ENCODE peak calls at places on chromosome 12, in eight cellular contexts. O is T-helper 9 cell; L is iris pigment epithelial cell; V is GM23338; X is stimulated activated CD8-positive, alpha-beta memory T cell treated with anti-CD3 and anti-CD28 coated beads, Interleukin-7, amount 100 ng/mL, for 4 hours; J is GM04503; T is Right ventricle myocardium inferior; C is omental fat pad. H is an unnamed sample.

GRCh38 chr12:77064891-77065360 is 443 bp downstream of the E2F7 start:
- DNase-seq in O (peak), L (peak), V (peak), X (no peak), J (no peak), T (no peak), C (no peak), H (no peak)

GRCh38 chr12:5497329-5498058 is 65.6 kb downstream of the NTF3 start:
- DNase-seq in O (no peak), L (no peak), V (no peak), X (no peak), J (no peak), T (no peak), C (no peak), H (no peak)

GRCh38 chr12:48788852-48789775 is at the start of gene ADCY6:
- DNase-seq in O (no peak), L (peak), V (peak), X (no peak), J (no peak), T (peak), C (peak), H (no peak)

GRCh38 chr12:104297477-104298113 is 5.9 kb upstream of the EID3 start:
- DNase-seq in O (no peak), L (no peak), V (no peak), X (no peak), J (no peak), T (no peak), C (no peak), H (no peak)

GRCh38 chr12:3200032-3200617 is 122.9 kb downstream of the TSPAN9 start:
- DNase-seq in O (no peak), L (peak), V (peak), X (no peak), J (no peak), T (no peak), C (no peak), H (no peak)

GRCh38 chr12:59056931-59057330 is 136.6 kb upstream of the LRIG3 start:
- DNase-seq in O (no peak), L (peak), V (no peak), X (no peak), J (no peak), T (no peak), C (no peak), H (no peak)

GRCh38 chr12:94230357-94230905 is 82.1 kb downstream of the PLXNC1 start:
- DNase-seq in O (no peak), L (peak), V (no peak), X (no peak), J (no peak), T (no peak), C (no peak), H (peak)

GRCh38 chr12:49019435-49020317 is 1.1 kb upstream of the PRKAG1 start:
- DNase-seq in O (peak), L (peak), V (peak), X (no peak), J (no peak), T (no peak), C (no peak), H (no peak)

GRCh38 chr12:70664463-70664862 is 27.2 kb upstream of the PTPRB start:
- DNase-seq in O (no peak), L (no peak), V (peak), X (no peak), J (no peak), T (no peak), C (no peak), H (no peak)

GRCh38 chr12:129184066-129184695 is 330.9 kb downstream of the GLT1D1 start:
- DNase-seq in O (no peak), L (no peak), V (no peak), X (no peak), J (no peak), T (no peak), C (no peak), H (no peak)

H was measured in esophagus muscularis mucosa.